ENCODE peak calls at places on chromosomes 1 and 21, in ten cellular contexts. I is iPS-NIHi11; U is SK-N-SH; R is left colon; V is activated CD4-positive, alpha-beta T cell treated with anti-CD3 and anti-CD28 coated beads, Interleukin-2, amount 10 ng/mL, durations not matched to agents 7 days and 5 days; M is dorsolateral prefrontal cortex; N is epithelial cell of proximal tubule; Q is psoas muscle; D is T-cell; P is NCI-H2029 treated with DMSO at 0.1 percent for 48 hours. G is an unnamed sample.

GRCh38 chr21:45241357-45241756 is 46.3 kb downstream of the POFUT2 start:
- DNase-seq in D (no peak), V (no peak), N (no peak), I (no peak), U (no peak), Q (no peak), M (no peak), R (no peak), P (no peak), G (no peak)

GRCh38 chr1:119144813-119145212 is 4.4 kb upstream of the WARS2 start:
- DNase-seq in M (no peak), I (no peak), V (peak), U (no peak), Q (no peak), N (no peak), R (no peak), P (no peak), D (no peak), G (no peak)

GRCh38 chr1:39213511-39214002 is 9.1 kb downstream of the MACF1 start:
- DNase-seq in D (no peak), V (no peak), M (no peak), Q (no peak), R (no peak), N (no peak), U (no peak), I (no peak), P (no peak), G (no peak)

GRCh38 chr1:171455967-171456366 is 29.4 kb upstream of the PRRC2C start:
- DNase-seq in I (no peak), Q (no peak), U (no peak), V (no peak), P (no peak), M (no peak), R (no peak), D (no peak), N (no peak), G (no peak)

GRCh38 chr1:158035976-158036583 is 42.6 kb downstream of the KIRREL1 start:
- DNase-seq in N (no peak), V (peak), D (no peak), U (peak), M (no peak), Q (no peak), R (no peak), I (no peak), P (no peak), G (no peak)

GRCh38 chr1:227999056-227999930 is 7.5 kb upstream of the WNT3A start:
- DNase-seq in N (peak), V (peak), Q (peak), U (peak), I (peak), R (peak), P (no peak), D (peak), M (peak), G (peak)

GRCh38 chr1:181931873-181932272 is 129.6 kb downstream of the ZNF648 start:
- DNase-seq in P (no peak), D (no peak), I (no peak), V (no peak), Q (no peak), R (no peak), U (no peak), M (no peak), N (no peak), G (no peak)

GRCh38 chr21:38170283-38170682 is 86.5 kb upstream of the KCNJ15 start:
- DNase-seq in V (no peak), P (no peak), I (peak), M (no peak), Q (no peak), N (peak), R (no peak), U (no peak), D (no peak), G (no peak)

GRCh38 chr1:57824535-57824934 is 400.7 kb upstream of the DAB1 start:
- DNase-seq in Q (no peak), D (no peak), U (peak), R (no peak), P (peak), V (no peak), I (no peak), N (no peak), M (no peak), G (no peak)

GRCh38 chr1:8167936-8168335 is 141.8 kb upstream of the ERRFI1 start:
- DNase-seq in R (no peak), D (no peak), I (no peak), N (no peak), Q (no peak), V (no peak), P (no peak), U (no peak), M (no peak), G (no peak)

GRCh38 chr1:75345538-75346292 is 211.5 kb downstream of the LHX8 start:
- DNase-seq in Q (no peak), R (no peak), U (no peak), P (no peak), V (no peak), D (no peak), M (no peak), N (peak), I (no peak), G (no peak)

GRCh38 chr1:163205513-163205912 is 2.8 kb upstream of the RGS5 start:
- DNase-seq in N (no peak), V (no peak), I (no peak), D (no peak), P (no peak), M (no peak), Q (no peak), R (no peak), U (no peak), G (no peak)

GRCh38 chr1:111556318-111557037 is 53.0 kb upstream of the ADORA3 start:
- DNase-seq in R (no peak), Q (no peak), D (no peak), U (no peak), N (no peak), P (no peak), V (peak), M (no peak), I (no peak), G (no peak)

G was measured in D341Med.